ENCODE peak calls at places on chromosomes 5 and 9, in eight cellular contexts. E is transverse colon, W is GM12878, X is endothelial cell of umbilical vein, J is stomach, M is GM12892, B is upper lobe of left lung, U is HCT116. C is an unnamed sample.

GRCh38 chr5:72305194-72306142 is 14.6 kb downstream of the MRPS27 start:
- DNase-seq in E (no peak), W (peak; percentile 60), X (no peak), J (no peak), M (no peak), B (no peak), U (no peak), C (no peak)

GRCh38 chr5:145944328-145944727 is 8.0 kb downstream of the SH3RF2 start:
- DNase-seq in E (peak; percentile 52), W (no peak), X (no peak), J (peak; percentile 55), M (no peak), B (no peak), U (no peak), C (no peak)

GRCh38 chr5:2175041-2175440 is 292.3 kb upstream of the IRX4 start:
- DNase-seq in E (no peak), W (no peak), X (no peak), J (no peak), M (no peak), B (no peak), U (no peak), C (no peak)

GRCh38 chr5:146533260-146533857 is 17.4 kb upstream of the GPR151 start:
- DNase-seq in E (peak; percentile 73), W (peak; percentile 44), X (peak; percentile 61), J (peak; percentile 80), M (peak; percentile 33), B (peak; percentile 61), U (peak; percentile 73), C (no peak)

GRCh38 chr5:125005287-125005686 is 258.8 kb upstream of the ZNF608 start:
- DNase-seq in E (no peak), W (no peak), X (peak; percentile 55), J (no peak), M (no peak), B (no peak), U (no peak), C (no peak)

GRCh38 chr5:127298623-127299022 is 8.0 kb downstream of the MEGF10 start:
- DNase-seq in E (no peak), W (no peak), X (no peak), J (no peak), M (no peak), B (no peak), U (no peak), C (no peak)

GRCh38 chr9:98080346-98080745 is 23.8 kb downstream of the NANS start:
- DNase-seq in E (no peak), W (no peak), X (no peak), J (no peak), M (no peak), B (no peak), U (no peak), C (no peak)

GRCh38 chr9:99040911-99041582 is 63.9 kb upstream of the TGFBR1 start:
- DNase-seq in E (no peak), W (no peak), X (no peak), J (no peak), M (no peak), B (peak; percentile 36), U (no peak), C (no peak)

GRCh38 chr5:35644543-35644942 is 26.9 kb downstream of the SPEF2 start:
- DNase-seq in E (no peak), W (no peak), X (no peak), J (no peak), M (no peak), B (no peak), U (no peak), C (no peak)

GRCh38 chr5:82092-82491 is 9.9 kb upstream of the PLEKHG4B start:
- DNase-seq in E (no peak), W (no peak), X (no peak), J (no peak), M (no peak), B (no peak), U (no peak), C (no peak)

GRCh38 chr5:8601831-8602354 is 732.9 kb downstream of the MTRR start:
- DNase-seq in E (no peak), W (no peak), X (no peak), J (no peak), M (no peak), B (no peak), U (no peak), C (no peak)

GRCh38 chr9:121686930-121687541 is 35.6 kb downstream of the DAB2IP start:
- DNase-seq in E (peak; percentile 86), W (peak; percentile 8), X (peak; percentile 78), J (peak; percentile 87), M (peak; percentile 70), B (peak; percentile 72), U (peak; percentile 43), C (no peak)

GRCh38 chr9:76474419-76474818 is 15.4 kb downstream of the GCNT1 start:
- DNase-seq in E (no peak), W (no peak), X (no peak), J (no peak), M (no peak), B (no peak), U (no peak), C (no peak)

GRCh38 chr5:100690036-100690560 is 154.9 kb downstream of the FAM174A start:
- DNase-seq in E (no peak), W (no peak), X (no peak), J (no peak), M (no peak), B (no peak), U (no peak), C (no peak)

GRCh38 chr9:123584202-123585176 is 228.5 kb downstream of the CRB2 start:
- DNase-seq in E (no peak), W (no peak), X (no peak), J (no peak), M (no peak), B (peak; percentile 46), U (no peak), C (no peak)

GRCh38 chr5:58245479-58245845 is 214.4 kb downstream of the PLK2 start:
- DNase-seq in E (no peak), W (no peak), X (peak; percentile 90), J (no peak), M (no peak), B (no peak), U (no peak), C (no peak)

GRCh38 chr5:67404261-67405100 is 207.9 kb upstream of the CD180 start:
- DNase-seq in E (no peak), W (no peak), X (peak; percentile 90), J (no peak), M (no peak), B (no peak), U (no peak), C (no peak)

GRCh38 chr5:82111191-82111590 is 139.4 kb downstream of the ATG10 start:
- DNase-seq in E (no peak), W (no peak), X (no peak), J (no peak), M (no peak), B (no peak), U (no peak), C (no peak)

GRCh38 chr5:72555871-72556270 is 48.7 kb upstream of the ZNF366 start:
- DNase-seq in E (no peak), W (no peak), X (no peak), J (no peak), M (no peak), B (no peak), U (no peak), C (no peak)

GRCh38 chr9:89935791-89936190 is 331.0 kb downstream of the GADD45G start:
- DNase-seq in E (no peak), W (no peak), X (no peak), J (no peak), M (no peak), B (no peak), U (no peak), C (no peak)
- TF ChIP-seq POLR2AphosphoS5 in E (no peak), W (no peak), X (no peak), J (no peak), M (no peak), B (no peak), U (no peak), C (no peak)

GRCh38 chr5:181246276-181247050 is 2.8 kb upstream of the RACK1 start:
- DNase-seq in E (peak; percentile 95), W (no peak), X (peak; percentile 78), J (peak; percentile 91), M (peak; percentile 79), B (peak; percentile 91), U (peak; percentile 62), C (peak; percentile 97)
- TF ChIP-seq POLR2A in E (peak; percentile 84), W (peak; percentile 72), X (no peak), J (no peak), M (peak; percentile 42), B (peak; percentile 65), U (peak; percentile 19), C (peak; percentile 44)

DNA sequence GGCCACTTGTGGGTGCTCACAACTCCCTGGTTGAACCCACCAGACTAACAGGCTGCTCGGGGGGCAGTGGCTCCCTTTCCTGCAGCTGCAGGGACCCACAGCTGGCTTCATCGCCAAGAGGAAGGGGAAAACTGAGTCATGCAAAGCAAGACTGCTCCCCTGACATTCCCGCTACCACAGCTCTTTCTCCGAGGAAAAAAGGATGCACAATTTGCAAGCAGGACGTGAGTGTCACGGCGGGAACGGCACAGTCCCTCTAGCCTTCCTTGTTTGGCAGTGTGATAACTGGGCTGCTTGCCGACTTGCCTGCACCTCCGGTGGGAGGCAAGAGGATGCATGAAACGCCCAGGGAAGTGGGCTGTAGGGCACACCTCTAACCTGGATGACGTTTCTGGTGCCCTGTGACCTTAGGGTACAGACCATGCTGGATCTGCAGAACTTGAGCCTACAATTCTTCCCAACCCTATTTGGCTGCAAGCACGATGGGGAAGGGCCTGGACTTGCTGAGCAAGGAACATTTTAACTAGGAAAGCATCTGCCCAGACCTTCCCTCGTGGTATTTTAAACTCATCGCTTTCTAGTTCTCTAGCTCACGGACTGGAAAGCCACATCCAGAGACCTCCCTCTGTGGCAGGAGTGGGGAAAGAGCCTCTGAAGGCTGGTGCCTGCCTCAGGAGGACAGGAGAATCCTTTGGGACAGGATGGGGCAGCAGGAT is 7.8 kb downstream of the SH3PXD2B start:
- DNase-seq in E (no peak), W (no peak), X (peak; percentile 86), J (no peak), M (no peak), B (no peak), U (no peak), C (peak; percentile 79)
- TF ChIP-seq POLR2AphosphoS5 in E (no peak), W (no peak), X (peak; percentile 53), J (no peak), M (no peak), B (no peak), U (no peak), C (no peak)

GRCh38 chr9:137606005-137606601 is 617 bp downstream of the ARRDC1 start:
- DNase-seq in E (no peak), W (no peak), X (no peak), J (peak; percentile 78), M (no peak), B (peak; percentile 59), U (no peak), C (peak; percentile 76)

GRCh38 chr9:137607141-137607857 is 1.8 kb downstream of the ARRDC1 start:
- DNase-seq in E (no peak), W (no peak), X (no peak), J (no peak), M (no peak), B (peak; percentile 43), U (no peak), C (no peak)

GRCh38 chr9:137606734-137607138 is 1.2 kb downstream of the ARRDC1 start:
- DNase-seq in E (no peak), W (no peak), X (no peak), J (peak; percentile 38), M (no peak), B (peak; percentile 47), U (no peak), C (peak; percentile 65)

GRCh38 chr9:137604345-137605145 is 941 bp upstream of the ARRDC1 start:
- DNase-seq in E (no peak), W (no peak), X (no peak), J (no peak), M (no peak), B (peak; percentile 35), U (no peak), C (no peak)

GRCh38 chr9:137605146-137606004 is at the start of gene ARRDC1:
- DNase-seq in E (peak; percentile 96), W (peak; percentile 45), X (peak; percentile 84), J (peak; percentile 96), M (peak; percentile 92), B (peak; percentile 96), U (peak; percentile 89), C (peak; percentile 97)
- TF ChIP-seq POLR2A in E (peak; percentile 83), W (peak; percentile 91), X (no peak), J (peak; percentile 31), M (peak; percentile 81), B (peak; percentile 74), U (peak; percentile 43), C (peak; percentile 34)